ENCODE peak calls at places on chromosomes 5 and 9, in six cellular contexts. C is BE2C, E is brain microvascular endothelial cell, Y is uterus, R is lower lobe of right lung, L is AG10803. U is an unnamed sample.

GRCh38 chr5:93653716-93654115 is 70.7 kb downstream of the NR2F1 start:
- DNase-seq in L (no peak), Y (no peak), C (no peak), R (no peak), E (no peak), U (no peak)

GRCh38 chr5:17163185-17163584 is 54.2 kb upstream of the BASP1 start:
- DNase-seq in R (no peak), Y (no peak), E (no peak), C (no peak), L (no peak), U (no peak)

GRCh38 chr5:151196556-151197290 is 27.2 kb downstream of the CCDC69 start:
- DNase-seq in C (no peak), R (no peak), E (no peak), Y (no peak), L (no peak), U (no peak)

GRCh38 chr9:130144703-130145102 is 27.5 kb upstream of the NCS1 start:
- DNase-seq in Y (no peak), C (no peak), R (no peak), E (no peak), L (no peak), U (no peak)

GRCh38 chr5:141604318-141604717 is 14.5 kb downstream of the DIAPH1 start:
- DNase-seq in E (peak; percentile 97), Y (peak; percentile 44), R (peak; percentile 62), L (peak; percentile 96), C (no peak), U (peak; percentile 98)

GRCh38 chr9:893843-894420 is 52.4 kb downstream of the DMRT1 start:
- DNase-seq in L (peak; percentile 50), E (peak; percentile 40), Y (peak; percentile 18), R (peak; percentile 56), C (peak; percentile 41), U (peak; percentile 77)

GRCh38 chr9:18791074-18791473 is 241.9 kb downstream of the SAXO1 start:
- DNase-seq in Y (no peak), L (no peak), R (no peak), C (peak; percentile 65), E (peak; percentile 44), U (peak; percentile 46)

GRCh38 chr5:105695916-105696315 is 1974.8 kb downstream of the EFNA5 start:
- DNase-seq in E (no peak), Y (no peak), L (no peak), R (no peak), C (no peak), U (no peak)

GRCh38 chr9:136232964-136233363 is 12.6 kb downstream of the QSOX2 start:
- DNase-seq in E (no peak), R (no peak), C (no peak), Y (no peak), L (no peak), U (no peak)

GRCh38 chr9:35935261-35935660 is 22.7 kb downstream of the OR2S2 start:
- DNase-seq in Y (no peak), L (no peak), C (no peak), E (peak; percentile 33), R (no peak), U (peak; percentile 69)

GRCh38 chr5:27130587-27130986 is 92.2 kb upstream of the CDH9 start:
- DNase-seq in C (no peak), L (peak; percentile 4), Y (no peak), R (no peak), E (no peak), U (no peak)

GRCh38 chr5:135966790-135967189 is 12.0 kb upstream of the LECT2 start:
- DNase-seq in E (no peak), C (no peak), Y (no peak), R (no peak), L (no peak), U (no peak)

GRCh38 chr5:82356808-82357671 is 78.9 kb upstream of the RPS23 start:
- DNase-seq in L (peak; percentile 91), C (no peak), Y (peak; percentile 91), R (peak; percentile 68), E (peak; percentile 96), U (peak; percentile 99)

GRCh38 chr9:110835404-110835803 is 166.8 kb downstream of the MUSK start:
- DNase-seq in R (no peak), L (peak; percentile 95), C (no peak), Y (no peak), E (peak; percentile 40), U (peak; percentile 40)

GRCh38 chr9:122506964-122507363 is 3.6 kb upstream of the OR1J2 start:
- DNase-seq in L (no peak), Y (no peak), C (no peak), R (no peak), E (no peak), U (no peak)

GRCh38 chr5:172902497-172903472 is 56.4 kb upstream of the RPL26L1 start:
- DNase-seq in R (peak; percentile 91), L (peak; percentile 96), C (peak; percentile 55), Y (peak; percentile 92), E (peak; percentile 97), U (peak; percentile 75)
- TF ChIP-seq CTCF in R (peak; percentile 44), L (peak; percentile 59), C (peak; percentile 42), Y (peak; percentile 72), E (peak; percentile 70), U (peak; percentile 27)

GRCh38 chr5:110973510-110973909 is 98.0 kb upstream of the TSLP start:
- DNase-seq in C (no peak), L (no peak), Y (no peak), E (no peak), R (no peak), U (no peak)

DNA sequence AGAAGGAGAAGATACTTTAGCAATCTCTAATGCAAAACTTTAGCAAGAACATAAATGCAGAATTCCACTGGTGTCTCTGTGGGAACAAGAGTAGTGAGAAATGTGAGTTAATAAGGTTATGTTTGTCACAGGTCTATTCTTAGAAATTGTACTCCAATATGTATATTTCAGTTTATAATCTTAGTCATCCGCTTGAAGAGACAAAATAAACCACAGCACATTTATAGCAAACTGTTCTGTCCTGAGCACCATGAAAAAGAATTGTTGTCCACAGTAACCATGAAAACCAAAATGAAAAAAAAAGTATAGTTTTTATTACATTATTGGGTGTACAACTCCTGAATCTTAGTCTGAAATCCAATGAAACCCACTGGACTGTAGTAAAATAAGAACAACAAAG is 93.6 kb upstream of the TSLP start:
- DNase-seq in C (no peak), L (no peak), E (no peak), R (no peak), Y (no peak), U (no peak)
- TF ChIP-seq CTCF in C (no peak), L (no peak), E (no peak), R (no peak), Y (no peak), U (no peak)

GRCh38 chr5:72269411-72269780 is 50.6 kb downstream of the MRPS27 start:
- DNase-seq in Y (no peak), C (no peak), L (no peak), R (no peak), E (no peak), U (no peak)
- TF ChIP-seq CTCF in Y (no peak), C (no peak), L (no peak), R (no peak), E (no peak), U (peak; percentile 6)

GRCh38 chr9:83714316-83714715 is 6.6 kb upstream of the UBQLN1 start:
- DNase-seq in R (no peak), L (no peak), E (no peak), Y (no peak), C (no peak), U (no peak)
- TF ChIP-seq CTCF in R (peak; percentile 24), L (peak; percentile 40), E (peak; percentile 37), Y (no peak), C (peak; percentile 38), U (peak; percentile 13)